ENCODE peak calls at places on chromosome 20, in nine cellular contexts. C is colonic mucosa, Z is IMR-90, P is tibial artery, S is endodermal cell, G is A549, X is heart right ventricle, W is right atrium auricular region, I is ovary. L is an unnamed sample.

GRCh38 chr20:37992802-37993538 is 40.3 kb downstream of the TTI1 start:
- DNase-seq in C (peak), Z (peak), P (no peak), S (no peak), G (peak), X (peak), W (no peak), I (no peak), L (no peak)

GRCh38 chr20:45487231-45487635 is 17.7 kb downstream of the WFDC2 start:
- DNase-seq in C (no peak), Z (no peak), P (no peak), S (peak), G (no peak), X (no peak), W (no peak), I (no peak), L (no peak)

GRCh38 chr20:38435555-38435939 is 419 bp upstream of the SNHG17 start:
- DNase-seq in C (no peak), Z (peak), P (no peak), S (no peak), G (no peak), X (no peak), W (no peak), I (no peak), L (no peak)

GRCh38 chr20:12177657-12178293 is 260.1 kb downstream of the BTBD3 start:
- DNase-seq in C (peak), Z (no peak), P (no peak), S (no peak), G (no peak), X (no peak), W (no peak), I (no peak), L (no peak)

GRCh38 chr20:63487781-63488241 is 11.1 kb downstream of the EEF1A2 start:
- DNase-seq in C (no peak), Z (no peak), P (no peak), S (peak), G (no peak), X (no peak), W (no peak), I (no peak), L (no peak)

GRCh38 chr20:58953050-58953449 is 28.0 kb upstream of the NELFCD start:
- DNase-seq in C (no peak), Z (no peak), P (no peak), S (no peak), G (no peak), X (no peak), W (no peak), I (no peak), L (no peak)

GRCh38 chr20:20472690-20473274 is 104.9 kb downstream of the INSM1 start:
- DNase-seq in C (no peak), Z (no peak), P (no peak), S (no peak), G (no peak), X (no peak), W (no peak), I (no peak), L (no peak)

GRCh38 chr20:61042501-61043385 is 209.3 kb upstream of the CDH4 start:
- DNase-seq in C (no peak), Z (peak), P (peak), S (no peak), G (no peak), X (no peak), W (peak), I (no peak), L (no peak)

GRCh38 chr20:43840382-43841070 is 74.1 kb upstream of the TOX2 start:
- DNase-seq in C (peak), Z (peak), P (no peak), S (peak), G (peak), X (no peak), W (peak), I (no peak), L (no peak)

GRCh38 chr20:64049060-64049886 is at the start of gene SOX18:
- DNase-seq in C (no peak), Z (peak), P (no peak), S (peak), G (peak), X (peak), W (no peak), I (no peak), L (no peak)

GRCh38 chr20:45090481-45090880 is 10.4 kb downstream of the KCNS1 start:
- DNase-seq in C (no peak), Z (peak), P (no peak), S (no peak), G (no peak), X (no peak), W (no peak), I (no peak), L (no peak)

GRCh38 chr20:36465109-36466080 is 75.9 kb upstream of the MYL9 start:
- DNase-seq in C (peak), Z (peak), P (peak), S (peak), G (peak), X (no peak), W (peak), I (no peak), L (no peak)

GRCh38 chr20:13723015-13723414 is 61.7 kb downstream of the ESF1 start:
- DNase-seq in C (no peak), Z (no peak), P (no peak), S (no peak), G (peak), X (no peak), W (no peak), I (no peak), L (no peak)

GRCh38 chr20:732727-733126 is 35.6 kb downstream of the SLC52A3 start:
- DNase-seq in C (no peak), Z (no peak), P (no peak), S (no peak), G (no peak), X (no peak), W (no peak), I (no peak), L (no peak)

GRCh38 chr20:46963758-46964181 is 69.1 kb downstream of the EYA2 start:
- DNase-seq in C (no peak), Z (peak), P (no peak), S (no peak), G (no peak), X (no peak), W (no peak), I (no peak), L (no peak)

GRCh38 chr20:5471368-5471767 is 154.6 kb upstream of the PROKR2 start:
- DNase-seq in C (no peak), Z (no peak), P (no peak), S (no peak), G (no peak), X (no peak), W (no peak), I (no peak), L (no peak)

GRCh38 chr20:38201356-38201755 is 36.3 kb upstream of the TGM2 start:
- DNase-seq in C (no peak), Z (peak), P (no peak), S (peak), G (peak), X (no peak), W (peak), I (no peak), L (no peak)

GRCh38 chr20:19742974-19743649 is 14.9 kb upstream of the RIN2 start:
- DNase-seq in C (no peak), Z (no peak), P (no peak), S (no peak), G (no peak), X (no peak), W (no peak), I (no peak), L (no peak)

GRCh38 chr20:52683761-52684160 is 288.4 kb upstream of the TSHZ2 start:
- DNase-seq in C (no peak), Z (no peak), P (no peak), S (no peak), G (no peak), X (no peak), W (no peak), I (no peak), L (no peak)

GRCh38 chr20:8492182-8492581 is 360.1 kb downstream of the PLCB1 start:
- DNase-seq in C (no peak), Z (no peak), P (no peak), S (no peak), G (no peak), X (no peak), W (no peak), I (no peak), L (no peak)

GRCh38 chr20:43140719-43141118 is 49.0 kb downstream of the PTPRT start:
- DNase-seq in C (no peak), Z (no peak), P (no peak), S (no peak), G (no peak), X (no peak), W (no peak), I (no peak), L (no peak)

GRCh38 chr20:32062776-32063170 is 10.7 kb downstream of the HCK start:
- DNase-seq in C (peak), Z (no peak), P (peak), S (no peak), G (no peak), X (peak), W (peak), I (no peak), L (peak)

GRCh38 chr20:44662256-44662655 is 10.8 kb upstream of the ADA start:
- DNase-seq in C (no peak), Z (no peak), P (no peak), S (no peak), G (no peak), X (no peak), W (no peak), I (no peak), L (no peak)

GRCh38 chr20:23187759-23188158 is 101.6 kb upstream of the CD93 start:
- DNase-seq in C (no peak), Z (no peak), P (peak), S (no peak), G (peak), X (peak), W (no peak), I (no peak), L (no peak)

GRCh38 chr20:22508426-22508825 is 75.9 kb downstream of the FOXA2 start:
- DNase-seq in C (no peak), Z (no peak), P (no peak), S (no peak), G (no peak), X (no peak), W (no peak), I (no peak), L (no peak)

GRCh38 chr20:64079273-64080012 is at the start of gene RGS19:
- DNase-seq in C (peak), Z (peak), P (peak), S (peak), G (peak), X (peak), W (no peak), I (peak), L (peak)

GRCh38 chr20:36796868-36797267 is 23.3 kb upstream of the DSN1 start:
- DNase-seq in C (no peak), Z (no peak), P (no peak), S (no peak), G (no peak), X (no peak), W (no peak), I (no peak), L (no peak)

GRCh38 chr20:815914-816606 is 17.5 kb upstream of the FAM110A start:
- DNase-seq in C (peak), Z (peak), P (peak), S (peak), G (peak), X (peak), W (peak), I (peak), L (no peak)

GRCh38 chr20:9066196-9066595 is 2.7 kb upstream of the PLCB4 start:
- DNase-seq in C (no peak), Z (no peak), P (no peak), S (no peak), G (peak), X (no peak), W (no peak), I (no peak), L (no peak)

GRCh38 chr20:42152570-42152969 is 534.4 kb upstream of the CHD6 start:
- DNase-seq in C (no peak), Z (no peak), P (no peak), S (no peak), G (no peak), X (no peak), W (no peak), I (no peak), L (no peak)

GRCh38 chr20:63751471-63752271 is 12.1 kb downstream of the SLC2A4RG start:
- DNase-seq in C (no peak), Z (no peak), P (no peak), S (peak), G (no peak), X (no peak), W (no peak), I (peak), L (no peak)

GRCh38 chr20:33687370-33687915 is 1.3 kb upstream of the E2F1 start:
- DNase-seq in C (no peak), Z (no peak), P (no peak), S (no peak), G (no peak), X (no peak), W (no peak), I (no peak), L (no peak)

GRCh38 chr20:4171538-4172116 is 156.3 kb upstream of the RNF24 start:
- DNase-seq in C (no peak), Z (peak), P (no peak), S (peak), G (peak), X (no peak), W (no peak), I (no peak), L (no peak)

GRCh38 chr20:53643031-53643832 is 49.6 kb upstream of the ZNF217 start:
- DNase-seq in C (peak), Z (peak), P (no peak), S (no peak), G (peak), X (no peak), W (no peak), I (no peak), L (no peak)

GRCh38 chr20:58710481-58711265 is 18.1 kb downstream of the NPEPL1 start:
- DNase-seq in C (peak), Z (no peak), P (peak), S (peak), G (no peak), X (no peak), W (peak), I (peak), L (no peak)

GRCh38 chr20:36461600-36462439 is 79.5 kb upstream of the MYL9 start:
- DNase-seq in C (peak), Z (peak), P (peak), S (peak), G (peak), X (peak), W (no peak), I (peak), L (peak)

GRCh38 chr20:17571153-17571527 is 1.3 kb downstream of the DSTN start:
- DNase-seq in C (no peak), Z (no peak), P (no peak), S (no peak), G (no peak), X (no peak), W (no peak), I (no peak), L (no peak)

GRCh38 chr20:54197621-54198604 is 10.0 kb upstream of the PFDN4 start:
- DNase-seq in C (no peak), Z (peak), P (no peak), S (peak), G (peak), X (no peak), W (no peak), I (no peak), L (no peak)

GRCh38 chr20:58711266-58712051 is 18.9 kb downstream of the NPEPL1 start:
- DNase-seq in C (peak), Z (no peak), P (peak), S (peak), G (no peak), X (no peak), W (peak), I (peak), L (no peak)

GRCh38 chr20:12594410-12595130 is 414.2 kb upstream of the SPTLC3 start:
- DNase-seq in C (no peak), Z (no peak), P (no peak), S (no peak), G (peak), X (no peak), W (no peak), I (no peak), L (no peak)

DNA sequence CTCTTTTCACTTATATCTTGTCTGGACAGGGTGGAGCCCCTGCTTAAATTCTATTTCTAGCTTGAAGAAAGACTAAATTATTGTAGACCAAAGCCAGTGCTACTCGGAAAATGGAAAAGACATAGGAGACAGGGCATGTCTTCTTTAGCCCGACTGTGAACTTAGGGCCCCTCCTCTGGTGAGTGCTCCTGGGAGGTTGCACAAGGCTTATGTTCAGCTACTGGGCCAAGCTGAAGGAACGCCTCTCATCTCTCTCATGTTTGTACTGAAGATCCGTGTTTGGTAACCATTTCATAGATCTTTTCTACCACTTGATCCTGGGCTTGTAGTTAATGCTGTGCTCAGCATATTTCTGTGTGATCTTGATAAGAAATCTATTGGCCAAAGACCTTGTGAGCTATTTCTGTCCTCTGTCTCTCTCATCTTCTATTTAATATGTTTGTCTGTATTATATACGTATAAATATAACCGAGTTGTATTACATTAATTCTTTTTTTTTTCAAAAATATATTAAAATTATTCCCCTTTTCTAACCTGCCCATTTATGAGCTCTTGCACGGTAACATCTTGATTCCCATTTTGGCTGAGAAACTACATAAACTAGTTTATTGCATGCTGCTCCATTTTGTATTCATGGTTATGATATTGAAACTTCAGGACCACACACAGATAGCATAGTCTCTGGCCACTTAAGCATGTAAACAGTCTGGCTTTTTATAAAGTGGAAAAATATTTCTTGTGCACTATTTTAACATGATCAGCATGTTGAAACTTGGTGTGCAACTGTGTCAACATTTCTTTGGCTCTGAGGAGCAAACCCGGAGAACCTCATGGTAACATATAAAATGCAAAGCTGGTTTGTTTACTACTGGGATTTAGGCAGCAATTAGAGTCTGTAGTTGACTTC is 70.5 kb downstream of the SLX4IP start:
- DNase-seq in C (no peak), Z (peak), P (peak), S (no peak), G (no peak), X (no peak), W (no peak), I (no peak), L (no peak)
- H3K27ac ChIP-seq in C (peak), Z (no peak), P (peak), S (no peak), G (peak), X (no peak), W (peak), I (no peak), L (no peak)

GRCh38 chr20:50788045-50788867 is 6.6 kb upstream of the BCAS4 start:
- DNase-seq in C (no peak), Z (peak), P (no peak), S (peak), G (peak), X (no peak), W (no peak), I (peak), L (no peak)
- H3K27ac ChIP-seq in C (no peak), Z (no peak), P (no peak), S (no peak), G (peak), X (peak), W (peak), I (peak), L (no peak)

DNA sequence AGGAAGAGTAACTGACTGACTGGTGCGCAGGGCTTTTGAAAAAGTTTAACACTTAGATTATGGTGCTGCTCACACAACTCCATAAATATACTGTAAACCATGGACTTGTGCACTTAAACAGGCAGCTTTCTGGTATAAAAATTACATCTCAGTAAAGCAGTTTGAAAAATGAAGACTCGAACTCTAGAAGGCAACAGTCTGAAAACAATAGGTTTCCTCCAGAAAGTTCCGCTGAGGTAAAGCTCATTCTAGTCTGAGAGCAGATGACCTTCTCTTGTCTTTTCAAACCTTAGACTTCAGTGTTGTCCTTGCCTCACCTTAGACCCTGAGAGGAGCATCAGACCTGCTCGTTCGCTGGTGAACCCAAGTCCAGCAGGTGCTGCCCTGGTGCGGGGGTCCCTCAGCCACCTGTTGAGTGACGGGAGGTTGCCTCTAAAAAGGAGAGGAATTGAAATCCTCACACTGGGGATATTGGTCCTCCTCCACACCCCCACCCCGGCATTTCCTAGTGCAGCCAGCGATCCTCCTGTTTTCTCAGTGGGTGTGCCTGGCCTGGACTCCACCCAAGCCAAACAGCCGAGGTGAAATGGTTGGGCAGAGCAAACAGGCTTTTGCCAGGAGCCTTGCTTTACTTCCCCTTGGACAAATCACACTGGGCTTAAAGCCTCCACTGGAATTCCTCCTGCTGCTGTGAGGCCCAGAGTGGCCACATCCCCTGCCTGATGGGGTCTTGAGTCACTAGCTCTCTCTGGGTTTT is 14.7 kb upstream of the PYGB start:
- DNase-seq in C (peak), Z (peak), P (peak), S (no peak), G (peak), X (peak), W (peak), I (peak), L (no peak)
- H3K27ac ChIP-seq in C (peak), Z (no peak), P (peak), S (no peak), G (peak), X (peak), W (peak), I (no peak), L (no peak)

DNA sequence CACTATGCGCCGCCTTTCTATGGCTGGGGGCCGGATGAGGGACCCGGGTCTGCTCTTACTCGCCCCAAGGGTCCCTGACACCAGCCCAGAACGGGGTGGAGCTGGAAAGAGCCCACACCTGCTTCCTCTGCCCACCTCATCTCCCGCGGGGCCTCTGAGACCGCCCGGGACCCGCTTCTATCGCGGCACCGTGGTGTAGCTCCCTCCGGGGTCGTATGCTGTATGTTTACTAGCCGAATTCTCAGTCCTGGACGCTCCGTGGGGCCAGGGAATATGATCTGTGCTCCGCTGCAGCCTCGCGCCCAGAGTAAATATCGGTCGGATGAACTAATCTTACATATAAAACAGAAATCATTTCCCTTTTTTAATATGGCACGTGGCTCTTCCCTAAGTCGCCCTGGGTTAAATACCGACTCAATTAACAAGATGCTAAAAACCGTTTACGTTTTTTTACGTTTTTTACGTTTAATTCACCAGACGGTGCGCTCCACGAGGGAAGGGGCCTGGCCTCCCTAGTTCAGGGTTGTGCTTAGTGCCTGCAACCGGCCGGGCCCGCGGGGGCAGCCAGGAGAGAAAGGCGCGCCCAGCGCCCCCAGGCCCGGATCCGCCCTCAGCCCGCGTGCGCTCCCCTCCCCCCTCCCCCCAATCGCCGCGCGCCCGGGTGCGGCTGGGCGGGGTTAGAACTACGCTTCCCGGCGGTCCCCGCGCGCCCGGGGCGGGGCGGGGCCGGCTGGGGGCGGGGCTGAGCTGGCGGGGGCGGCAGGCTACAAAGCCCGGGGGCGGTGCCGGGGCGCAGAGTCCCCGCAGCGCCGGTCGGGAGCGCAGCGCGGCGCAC is at the start of gene RBM38:
- DNase-seq in C (peak), Z (peak), P (peak), S (peak), G (peak), X (peak), W (no peak), I (peak), L (no peak)
- H3K27ac ChIP-seq in C (peak), Z (peak), P (peak), S (no peak), G (peak), X (peak), W (peak), I (peak), L (peak)

L was measured in substantia nigra.